ENCODE peak calls at places on chromosomes 1 and 21, in five cellular contexts. One of them, this sample, is unnamed.

GRCh38 chr1:12572506-12572905 is 45.5 kb downstream of the DHRS3 start:
- DNase-seq in GM12878: no peak
- DNase-seq in SK-N-SH: no peak
- DNase-seq in A549: no peak
- DNase-seq in IMR-90: no peak
- DNase-seq in this sample: no peak

GRCh38 chr1:60828944-60829343 is 253.4 kb upstream of the NFIA start:
- DNase-seq in SK-N-SH: no peak
- DNase-seq in GM12878: no peak
- DNase-seq in IMR-90: no peak
- DNase-seq in A549: no peak
- DNase-seq in this sample: no peak

GRCh38 chr1:56811331-56811730 is 7.9 kb downstream of the FYB2 start:
- DNase-seq in SK-N-SH: no peak
- DNase-seq in A549: no peak
- DNase-seq in IMR-90: no peak
- DNase-seq in GM12878: no peak
- DNase-seq in this sample: no peak

GRCh38 chr1:85343612-85344255 is 67.3 kb upstream of the BCL10 start:
- DNase-seq in GM12878: no peak
- DNase-seq in IMR-90: peak
- DNase-seq in SK-N-SH: no peak
- DNase-seq in A549: no peak
- DNase-seq in this sample: no peak

GRCh38 chr1:218521414-218522169 is 176.5 kb downstream of the TGFB2 start:
- DNase-seq in SK-N-SH: no peak
- DNase-seq in A549: no peak
- DNase-seq in IMR-90: peak
- DNase-seq in GM12878: no peak
- DNase-seq in this sample: peak

GRCh38 chr21:42563261-42564045 is 49.8 kb downstream of the SLC37A1 start:
- DNase-seq in A549: no peak
- DNase-seq in GM12878: no peak
- DNase-seq in SK-N-SH: no peak
- DNase-seq in IMR-90: no peak
- DNase-seq in this sample: no peak

GRCh38 chr21:41953831-41954653 is at the start of gene C2CD2:
- DNase-seq in A549: peak
- DNase-seq in SK-N-SH: peak
- DNase-seq in IMR-90: peak
- DNase-seq in GM12878: no peak
- DNase-seq in this sample: peak

GRCh38 chr1:175250027-175250426 is 57.5 kb upstream of the KIAA0040 start:
- DNase-seq in A549: no peak
- DNase-seq in GM12878: no peak
- DNase-seq in SK-N-SH: no peak
- DNase-seq in IMR-90: no peak
- DNase-seq in this sample: no peak

GRCh38 chr21:46661211-46661625 is 25.7 kb downstream of the PRMT2 start:
- DNase-seq in GM12878: no peak
- DNase-seq in IMR-90: peak
- DNase-seq in A549: no peak
- DNase-seq in SK-N-SH: peak
- DNase-seq in this sample: no peak

GRCh38 chr1:108719654-108720435 is 7.1 kb downstream of the FNDC7 start:
- DNase-seq in SK-N-SH: no peak
- DNase-seq in A549: peak
- DNase-seq in IMR-90: peak
- DNase-seq in GM12878: no peak
- DNase-seq in this sample: peak

GRCh38 chr1:87305096-87305495 is 23.6 kb upstream of the LMO4 start:
- DNase-seq in SK-N-SH: no peak
- DNase-seq in A549: no peak
- DNase-seq in IMR-90: no peak
- DNase-seq in GM12878: no peak
- DNase-seq in this sample: no peak

GRCh38 chr1:87300579-87300978 is 28.1 kb upstream of the LMO4 start:
- DNase-seq in A549: no peak
- DNase-seq in GM12878: no peak
- DNase-seq in IMR-90: no peak
- DNase-seq in SK-N-SH: no peak
- DNase-seq in this sample: no peak

DNA sequence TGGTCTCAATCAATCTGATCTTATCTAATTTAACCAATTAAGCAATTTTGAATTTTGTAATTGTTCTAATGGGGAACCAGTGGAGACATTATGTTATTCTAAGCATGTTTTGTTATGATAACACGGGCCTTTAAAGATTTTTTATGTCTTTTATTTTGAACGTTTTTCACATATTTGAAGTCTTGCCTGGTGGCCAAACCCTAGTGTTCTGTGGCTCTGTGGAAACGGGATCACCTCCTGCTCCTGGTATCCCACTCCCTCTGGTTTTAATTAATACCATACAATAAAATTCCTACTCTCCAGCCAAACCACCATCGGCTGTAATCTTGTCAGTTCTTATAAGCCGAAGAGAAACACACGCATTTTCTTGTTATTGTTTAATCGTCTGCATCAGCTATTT is 22.9 kb upstream of the LMO4 start:
- DNase-seq in IMR-90: no peak
- DNase-seq in A549: no peak
- DNase-seq in GM12878: no peak
- DNase-seq in SK-N-SH: peak
- DNase-seq in this sample: no peak
- TF ChIP-seq RCOR1 in IMR-90: no peak
- TF ChIP-seq RCOR1 in A549: no peak
- TF ChIP-seq RCOR1 in GM12878: no peak
- TF ChIP-seq RCOR1 in SK-N-SH: peak
- TF ChIP-seq RCOR1 in this sample: no peak

DNA sequence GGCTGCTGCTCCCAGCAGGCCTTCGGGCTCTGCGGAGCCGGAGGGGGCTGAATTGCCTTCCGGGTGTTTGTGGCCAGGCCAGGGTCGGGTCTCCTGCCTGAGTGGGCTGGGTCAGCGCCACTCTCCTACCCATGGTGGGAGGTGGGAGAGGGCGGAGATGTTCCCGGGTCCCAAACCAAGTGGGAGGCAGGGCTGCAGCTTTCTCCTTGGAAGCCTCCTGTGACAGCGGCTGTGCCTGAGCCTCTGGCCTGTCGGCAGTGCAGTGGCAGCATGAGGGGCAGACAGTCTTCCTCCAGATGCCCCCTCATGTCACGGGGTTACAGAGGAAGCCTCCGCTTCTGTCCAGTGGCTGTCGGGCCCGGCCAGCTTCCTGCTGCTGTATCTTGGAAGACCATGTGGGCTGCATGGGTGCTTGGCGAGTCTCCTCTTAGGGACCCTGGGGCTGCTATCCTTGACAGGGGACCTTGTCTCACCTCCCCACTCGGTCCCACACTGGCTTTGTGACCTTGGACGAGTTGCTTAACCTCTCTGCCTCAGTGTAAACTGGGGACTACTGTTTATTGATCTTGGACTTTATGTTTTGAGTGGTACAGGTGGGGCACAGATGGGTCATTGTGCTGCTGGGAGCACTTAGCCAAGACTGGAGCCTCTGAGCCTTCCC is 4.3 kb downstream of the SKI start:
- DNase-seq in SK-N-SH: no peak
- DNase-seq in A549: no peak
- DNase-seq in IMR-90: no peak
- DNase-seq in GM12878: no peak
- DNase-seq in this sample: no peak
- TF ChIP-seq RCOR1 in SK-N-SH: no peak
- TF ChIP-seq RCOR1 in A549: no peak
- TF ChIP-seq RCOR1 in IMR-90: no peak
- TF ChIP-seq RCOR1 in GM12878: no peak
- TF ChIP-seq RCOR1 in this sample: no peak

GRCh38 chr1:103333141-103333540 is 192.4 kb upstream of the RNPC3 start:
- DNase-seq in GM12878: no peak
- DNase-seq in A549: no peak
- DNase-seq in IMR-90: no peak
- DNase-seq in SK-N-SH: no peak
- DNase-seq in this sample: no peak
- TF ChIP-seq RCOR1 in GM12878: no peak
- TF ChIP-seq RCOR1 in A549: no peak
- TF ChIP-seq RCOR1 in IMR-90: no peak
- TF ChIP-seq RCOR1 in SK-N-SH: no peak
- TF ChIP-seq RCOR1 in this sample: no peak

GRCh38 chr1:183830389-183830788 is 25.5 kb downstream of the RGL1 start:
- DNase-seq in A549: no peak
- DNase-seq in GM12878: no peak
- DNase-seq in IMR-90: no peak
- DNase-seq in SK-N-SH: no peak
- DNase-seq in this sample: no peak
- TF ChIP-seq RCOR1 in A549: no peak
- TF ChIP-seq RCOR1 in GM12878: no peak
- TF ChIP-seq RCOR1 in IMR-90: no peak
- TF ChIP-seq RCOR1 in SK-N-SH: no peak
- TF ChIP-seq RCOR1 in this sample: no peak

DNA sequence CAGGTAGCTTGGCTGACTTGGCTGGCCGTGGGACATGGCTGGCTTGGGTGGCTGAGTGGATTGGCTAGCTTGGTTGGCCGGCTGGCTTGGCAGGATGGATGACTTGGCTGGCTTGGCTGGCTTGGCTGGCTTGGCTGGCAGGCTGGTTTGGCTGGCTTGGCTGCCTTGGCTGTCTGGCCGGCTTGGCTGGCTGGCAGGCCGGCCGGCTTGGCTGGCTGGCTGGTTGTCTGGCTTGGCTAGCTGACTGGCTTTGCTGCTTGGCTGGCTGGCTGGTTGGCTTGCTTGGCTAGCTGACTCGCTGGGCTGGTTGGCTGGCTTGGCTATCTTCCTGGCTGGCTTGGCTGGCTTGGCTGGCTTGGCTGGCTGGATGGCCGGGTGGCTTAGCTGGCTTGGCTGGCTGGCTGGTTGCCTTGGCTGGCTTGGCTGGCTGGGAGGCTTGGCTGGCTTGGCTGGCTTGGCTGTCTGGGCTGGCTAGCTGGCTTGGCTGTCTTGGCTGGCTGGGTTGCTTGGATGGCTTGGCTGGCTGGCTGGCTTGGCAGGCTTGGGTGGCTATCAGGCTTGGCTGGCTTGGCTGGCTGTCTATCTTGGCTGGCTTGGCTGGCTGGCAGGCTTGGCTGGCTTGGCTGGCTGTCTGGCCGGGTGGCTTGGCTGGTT is 129.7 kb upstream of the FAM72C start:
- DNase-seq in A549: no peak
- DNase-seq in IMR-90: no peak
- DNase-seq in GM12878: no peak
- DNase-seq in SK-N-SH: no peak
- DNase-seq in this sample: no peak
- TF ChIP-seq RCOR1 in A549: no peak
- TF ChIP-seq RCOR1 in IMR-90: no peak
- TF ChIP-seq RCOR1 in GM12878: no peak
- TF ChIP-seq RCOR1 in SK-N-SH: no peak
- TF ChIP-seq RCOR1 in this sample: no peak

GRCh38 chr1:244316986-244317655 is 134.6 kb downstream of the ADSS2 start:
- DNase-seq in SK-N-SH: no peak
- DNase-seq in IMR-90: no peak
- DNase-seq in A549: no peak
- DNase-seq in GM12878: no peak
- DNase-seq in this sample: no peak

GRCh38 chr1:244322181-244322580 is 129.5 kb downstream of the ADSS2 start:
- DNase-seq in SK-N-SH: no peak
- DNase-seq in A549: no peak
- DNase-seq in GM12878: no peak
- DNase-seq in IMR-90: no peak
- DNase-seq in this sample: no peak

GRCh38 chr1:244318512-244318911 is 133.2 kb downstream of the ADSS2 start:
- DNase-seq in SK-N-SH: no peak
- DNase-seq in IMR-90: no peak
- DNase-seq in GM12878: no peak
- DNase-seq in A549: no peak
- DNase-seq in this sample: no peak

GRCh38 chr1:244318078-244318477 is 133.6 kb downstream of the ADSS2 start:
- DNase-seq in SK-N-SH: no peak
- DNase-seq in A549: no peak
- DNase-seq in GM12878: no peak
- DNase-seq in IMR-90: no peak
- DNase-seq in this sample: no peak

DNA sequence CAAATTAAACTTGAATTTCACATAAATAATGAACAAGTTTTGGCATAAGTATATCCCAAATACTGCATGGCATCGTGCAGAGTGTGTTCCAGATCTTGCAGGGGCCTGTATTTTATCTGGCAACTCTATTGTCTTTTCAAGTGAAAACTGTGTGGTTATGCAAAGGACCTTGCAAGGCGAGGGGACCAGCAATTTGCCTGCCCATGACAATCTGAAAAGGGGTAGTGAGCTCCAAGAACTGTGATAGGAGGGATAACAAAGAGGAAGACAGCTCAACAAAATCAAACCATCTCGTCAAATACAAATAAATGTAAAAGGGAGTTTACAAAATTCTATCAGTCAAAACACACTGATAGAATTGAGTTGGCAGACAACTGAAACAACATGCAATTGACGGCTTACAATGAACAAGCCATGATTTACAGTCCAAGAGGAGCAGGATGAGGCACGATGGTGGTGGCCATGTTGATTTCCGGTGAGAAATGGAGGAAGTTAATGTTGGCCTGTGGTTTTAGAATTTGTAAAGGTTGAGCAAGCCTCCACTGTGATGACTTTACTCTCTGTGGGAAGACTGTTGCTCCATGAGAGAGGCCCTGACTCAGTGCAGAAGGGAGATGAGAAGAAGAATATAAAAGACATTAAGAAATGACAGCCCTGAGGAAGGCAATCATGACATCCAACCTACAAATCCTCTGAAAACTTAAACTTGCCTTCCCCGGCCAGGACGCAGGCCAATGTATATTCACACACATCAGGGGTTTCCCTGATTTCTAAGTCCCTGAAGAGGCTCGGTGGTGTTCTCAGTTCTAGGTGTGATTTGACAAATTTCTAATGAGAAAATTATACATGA is 132.2 kb downstream of the ADSS2 start:
- DNase-seq in SK-N-SH: no peak
- DNase-seq in GM12878: peak
- DNase-seq in A549: no peak
- DNase-seq in IMR-90: peak
- DNase-seq in this sample: no peak
- TF ChIP-seq RCOR1 in SK-N-SH: no peak
- TF ChIP-seq RCOR1 in GM12878: no peak
- TF ChIP-seq RCOR1 in A549: no peak
- TF ChIP-seq RCOR1 in IMR-90: no peak
- TF ChIP-seq RCOR1 in this sample: no peak

DNA sequence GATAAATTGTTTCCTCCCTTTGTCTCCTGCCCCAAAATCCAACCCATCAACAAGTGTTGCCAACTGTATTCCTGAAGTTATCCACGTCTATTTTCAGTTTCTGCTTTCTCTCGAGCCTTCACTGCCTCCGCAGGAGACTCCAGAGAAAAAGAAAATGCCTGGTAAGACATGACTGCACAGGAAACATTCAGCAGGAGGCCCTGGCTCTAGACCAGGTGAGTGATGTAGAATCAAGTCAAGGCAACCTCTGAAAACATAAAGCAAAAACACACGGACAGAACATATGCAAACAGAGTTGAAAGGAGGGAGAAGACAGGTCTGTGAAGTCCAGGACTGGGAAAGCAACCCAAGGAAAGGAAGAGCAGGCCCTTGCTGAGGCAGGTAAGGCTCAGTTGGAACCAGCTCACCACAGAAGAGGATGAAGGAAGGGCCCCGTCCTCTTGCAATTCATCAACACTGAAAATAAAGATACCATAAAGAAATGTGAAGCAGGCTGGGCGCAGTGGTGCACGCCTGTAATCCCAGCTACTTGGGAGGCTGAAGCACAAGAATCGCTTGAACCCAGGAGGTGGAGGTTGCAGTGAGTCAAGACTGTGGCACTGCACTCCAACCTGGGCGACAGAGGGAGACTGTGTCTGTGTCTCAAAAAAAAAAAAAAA is 8.9 kb downstream of the NOL9 start:
- DNase-seq in IMR-90: peak
- DNase-seq in GM12878: no peak
- DNase-seq in SK-N-SH: no peak
- DNase-seq in A549: no peak
- DNase-seq in this sample: no peak
- TF ChIP-seq RCOR1 in IMR-90: no peak
- TF ChIP-seq RCOR1 in GM12878: no peak
- TF ChIP-seq RCOR1 in SK-N-SH: no peak
- TF ChIP-seq RCOR1 in A549: no peak
- TF ChIP-seq RCOR1 in this sample: no peak